ENCODE peak calls at places on chromosome 2, in ten cellular contexts. H, B, I, M, Z, F, E, C, L and X are unnamed samples.

GRCh38 chr2:182319556-182319955 is 107.3 kb downstream of the PDE1A start:
- DNase-seq in H (no peak), B (no peak), I (no peak), M (no peak), Z (no peak), F (no peak), E (no peak), C (no peak), L (no peak), X (no peak)

GRCh38 chr2:42568431-42569115 is at the start of gene MTA3:
- DNase-seq in H (peak; percentile 89), B (peak; percentile 18), I (no peak), M (peak; percentile 75), Z (peak; percentile 89), F (peak; percentile 49), E (no peak), C (no peak), L (no peak), X (peak; percentile 83)

GRCh38 chr2:5798083-5798482 is 105.9 kb downstream of the SOX11 start:
- DNase-seq in H (no peak), B (no peak), I (peak; percentile 71), M (no peak), Z (no peak), F (no peak), E (no peak), C (no peak), L (no peak), X (no peak)

GRCh38 chr2:193989645-193990044 is 1667.4 kb upstream of the SLC39A10 start:
- DNase-seq in H (no peak), B (no peak), I (no peak), M (no peak), Z (no peak), F (no peak), E (no peak), C (no peak), L (no peak), X (no peak)

GRCh38 chr2:120169020-120169419 is 54.2 kb downstream of the TMEM185B start:
- DNase-seq in H (no peak), B (no peak), I (no peak), M (no peak), Z (no peak), F (no peak), E (no peak), C (no peak), L (no peak), X (no peak)

GRCh38 chr2:6576312-6576711 is 289.4 kb downstream of the CMPK2 start:
- DNase-seq in H (no peak), B (no peak), I (peak; percentile 4), M (no peak), Z (no peak), F (no peak), E (no peak), C (no peak), L (no peak), X (no peak)

GRCh38 chr2:127082974-127083373 is 24.0 kb downstream of the BIN1 start:
- DNase-seq in H (no peak), B (no peak), I (no peak), M (no peak), Z (no peak), F (no peak), E (no peak), C (no peak), L (no peak), X (no peak)

GRCh38 chr2:120456867-120457266 is 110.9 kb downstream of the INHBB start:
- DNase-seq in H (no peak), B (no peak), I (no peak), M (no peak), Z (no peak), F (no peak), E (peak; percentile 18), C (no peak), L (peak; percentile 52), X (no peak)

GRCh38 chr2:227013881-227014280 is 150.1 kb downstream of the COL4A4 start:
- DNase-seq in H (no peak), B (no peak), I (no peak), M (no peak), Z (no peak), F (no peak), E (no peak), C (no peak), L (no peak), X (no peak)

GRCh38 chr2:84628486-84628885 is 112.2 kb downstream of the DNAH6 start:
- DNase-seq in H (no peak), B (no peak), I (no peak), M (no peak), Z (no peak), F (no peak), E (no peak), C (no peak), L (no peak), X (no peak)

GRCh38 chr2:118747637-118748036 is 99.8 kb downstream of the EN1 start:
- DNase-seq in H (no peak), B (no peak), I (no peak), M (no peak), Z (no peak), F (no peak), E (no peak), C (no peak), L (no peak), X (no peak)

GRCh38 chr2:24049485-24050021 is at the start of gene FKBP1B:
- DNase-seq in H (peak; percentile 92), B (no peak), I (no peak), M (peak; percentile 73), Z (peak; percentile 85), F (no peak), E (no peak), C (peak; percentile 76), L (no peak), X (peak; percentile 72)

GRCh38 chr2:152716805-152717241 is 438 bp downstream of the PRPF40A start:
- DNase-seq in H (peak; percentile 34), B (no peak), I (no peak), M (peak; percentile 50), Z (peak; percentile 10), F (no peak), E (no peak), C (no peak), L (no peak), X (no peak)

GRCh38 chr2:229520582-229521221 is 193.7 kb downstream of the DNER start:
- DNase-seq in H (no peak), B (no peak), I (no peak), M (peak; percentile 74), Z (no peak), F (no peak), E (no peak), C (no peak), L (no peak), X (no peak)

GRCh38 chr2:144325086-144325485 is 194.8 kb downstream of the ZEB2 start:
- DNase-seq in H (no peak), B (no peak), I (no peak), M (no peak), Z (no peak), F (no peak), E (no peak), C (no peak), L (no peak), X (no peak)

GRCh38 chr2:215699018-215699417 is 263.1 kb upstream of the FN1 start:
- DNase-seq in H (no peak), B (no peak), I (no peak), M (no peak), Z (no peak), F (no peak), E (no peak), C (no peak), L (no peak), X (no peak)

GRCh38 chr2:192026716-192027109 is 168.0 kb downstream of the TMEFF2 start:
- DNase-seq in H (no peak), B (no peak), I (no peak), M (no peak), Z (no peak), F (no peak), E (no peak), C (no peak), L (no peak), X (no peak)

GRCh38 chr2:16316456-16317210 is 349.0 kb downstream of the CYRIA start:
- DNase-seq in H (no peak), B (no peak), I (no peak), M (no peak), Z (no peak), F (no peak), E (no peak), C (no peak), L (no peak), X (no peak)

GRCh38 chr2:41949541-41950439 is 98.0 kb upstream of the PKDCC start:
- DNase-seq in H (no peak), B (no peak), I (no peak), M (no peak), Z (no peak), F (no peak), E (no peak), C (no peak), L (no peak), X (no peak)

GRCh38 chr2:175630319-175631246 is 371.5 kb downstream of the LNPK start:
- DNase-seq in H (no peak), B (no peak), I (no peak), M (no peak), Z (no peak), F (no peak), E (peak; percentile 12), C (peak; percentile 15), L (no peak), X (no peak)

GRCh38 chr2:25204190-25204838 is 35.9 kb upstream of the POMC start:
- DNase-seq in H (no peak), B (no peak), I (no peak), M (no peak), Z (peak; percentile 28), F (no peak), E (no peak), C (no peak), L (no peak), X (no peak)

GRCh38 chr2:239690651-239691631 is 290.1 kb upstream of the HDAC4 start:
- DNase-seq in H (peak; percentile 23), B (no peak), I (no peak), M (peak; percentile 43), Z (no peak), F (peak; percentile 38), E (no peak), C (no peak), L (no peak), X (peak; percentile 54)

GRCh38 chr2:177275671-177276070 is 11.1 kb upstream of the NFE2L2 start:
- DNase-seq in H (no peak), B (no peak), I (no peak), M (no peak), Z (no peak), F (no peak), E (no peak), C (no peak), L (no peak), X (no peak)

GRCh38 chr2:65128297-65129190 is 1.4 kb downstream of the RAB1A start:
- DNase-seq in H (no peak), B (no peak), I (peak; percentile 4), M (no peak), Z (no peak), F (peak; percentile 25), E (peak; percentile 13), C (peak; percentile 58), L (peak; percentile 62), X (no peak)

GRCh38 chr2:218013289-218013688 is 10.5 kb upstream of the TNS1 start:
- DNase-seq in H (no peak), B (no peak), I (no peak), M (no peak), Z (no peak), F (no peak), E (no peak), C (no peak), L (no peak), X (no peak)

GRCh38 chr2:239297142-239298125 is 103.4 kb downstream of the HDAC4 start:
- DNase-seq in H (no peak), B (no peak), I (no peak), M (peak; percentile 28), Z (no peak), F (no peak), E (no peak), C (no peak), L (no peak), X (peak; percentile 50)

GRCh38 chr2:26542676-26543505 is 65.0 kb upstream of the OTOF start:
- DNase-seq in H (no peak), B (no peak), I (no peak), M (peak; percentile 14), Z (no peak), F (no peak), E (no peak), C (no peak), L (peak; percentile 5), X (no peak)

GRCh38 chr2:236507393-236508085 is 62.1 kb upstream of the ACKR3 start:
- DNase-seq in H (peak; percentile 8), B (peak; percentile 25), I (no peak), M (peak; percentile 73), Z (peak; percentile 88), F (no peak), E (no peak), C (peak; percentile 61), L (no peak), X (peak; percentile 76)